ENCODE peak calls at places on chromosome 2, in four cellular contexts. U, N, K and E are unnamed samples.
A peak's percentile ranks its signal among the peaks of the same experiment; 100 is the strongest.

GRCh38 chr2:169393068-169393590 is 30.8 kb upstream of the LRP2 start:
- DNase-seq in U (no peak), N (peak; percentile 10), K (peak; percentile 86), E (no peak)

GRCh38 chr2:240394549-240394948 is 40.9 kb upstream of the GPC1 start:
- DNase-seq in U (no peak), N (no peak), K (no peak), E (no peak)

GRCh38 chr2:21650566-21650965 is 526.8 kb downstream of the TDRD15 start:
- DNase-seq in U (no peak), N (no peak), K (peak; percentile 3), E (no peak)

GRCh38 chr2:109609352-109610024 is 4.3 kb downstream of the SEPTIN10 start:
- DNase-seq in U (no peak), N (no peak), K (no peak), E (no peak)

GRCh38 chr2:165833156-165833555 is 39.1 kb upstream of the GALNT3 start:
- DNase-seq in U (no peak), N (no peak), K (no peak), E (no peak)

GRCh38 chr2:152573168-152573567 is 144.1 kb downstream of the PRPF40A start:
- DNase-seq in U (peak; percentile 31), N (no peak), K (no peak), E (peak; percentile 23)

GRCh38 chr2:16654775-16655456 is 10.7 kb downstream of the CYRIA start:
- DNase-seq in U (no peak), N (no peak), K (no peak), E (no peak)

GRCh38 chr2:219073413-219074129 is 12.8 kb upstream of the IHH start:
- DNase-seq in U (no peak), N (peak; percentile 36), K (peak; percentile 72), E (no peak)

GRCh38 chr2:173978447-173978846 is 13.3 kb upstream of the SP3 start:
- DNase-seq in U (no peak), N (no peak), K (no peak), E (no peak)

GRCh38 chr2:8388779-8389178 is 293.1 kb upstream of the ID2 start:
- DNase-seq in U (no peak), N (no peak), K (no peak), E (no peak)

GRCh38 chr2:149490296-149490695 is 97.3 kb downstream of the MMADHC start:
- DNase-seq in U (no peak), N (no peak), K (peak; percentile 2), E (peak; percentile 8)

GRCh38 chr2:12107849-12108420 is 361.5 kb downstream of the LPIN1 start:
- DNase-seq in U (no peak), N (no peak), K (no peak), E (no peak)

GRCh38 chr2:111900859-111901258 is 2.5 kb downstream of the MERTK start:
- DNase-seq in U (no peak), N (no peak), K (peak; percentile 54), E (no peak)

GRCh38 chr2:49954074-49954473 is 799.8 kb upstream of the FSHR start:
- DNase-seq in U (no peak), N (no peak), K (peak; percentile 12), E (no peak)

GRCh38 chr2:10417551-10418335 is 30.4 kb downstream of the ODC1 start:
- DNase-seq in U (no peak), N (no peak), K (no peak), E (no peak)

GRCh38 chr2:186691231-186691630 is 2.6 kb upstream of the FAM171B start:
- DNase-seq in U (no peak), N (no peak), K (no peak), E (no peak)

GRCh38 chr2:145095641-145096435 is 575.9 kb upstream of the ZEB2 start:
- DNase-seq in U (no peak), N (no peak), K (no peak), E (no peak)

GRCh38 chr2:26395394-26395793 is 6.3 kb upstream of the DRC1 start:
- DNase-seq in U (no peak), N (no peak), K (no peak), E (no peak)

GRCh38 chr2:177667626-177668025 is 275.1 kb downstream of the AGPS start:
- DNase-seq in U (no peak), N (no peak), K (peak; percentile 34), E (no peak)

GRCh38 chr2:24272161-24272802 is 88.1 kb downstream of the ITSN2 start:
- DNase-seq in U (no peak), N (no peak), K (no peak), E (no peak)

GRCh38 chr2:188196343-188197008 is 95.2 kb upstream of the GULP1 start:
- DNase-seq in U (no peak), N (no peak), K (no peak), E (no peak)

GRCh38 chr2:120236296-120236695 is 13.1 kb upstream of the TMEM185B start:
- DNase-seq in U (no peak), N (no peak), K (no peak), E (no peak)

GRCh38 chr2:239694487-239694886 is 293.7 kb upstream of the HDAC4 start:
- DNase-seq in U (no peak), N (no peak), K (no peak), E (no peak)

GRCh38 chr2:192190474-192190873 is 4.3 kb downstream of the TMEFF2 start:
- DNase-seq in U (no peak), N (no peak), K (peak; percentile 32), E (no peak)

GRCh38 chr2:218270721-218271486 is 585 bp downstream of the PNKD start:
- DNase-seq in U (no peak), N (no peak), K (peak; percentile 43), E (no peak)

GRCh38 chr2:113962692-113963480 is 73.0 kb downstream of the ACTR3 start:
- DNase-seq in U (no peak), N (no peak), K (no peak), E (no peak)

GRCh38 chr2:118987886-118988285 is 45.9 kb downstream of the MARCO start:
- DNase-seq in U (no peak), N (no peak), K (no peak), E (no peak)

GRCh38 chr2:196660264-196660663 is 20.7 kb downstream of the CCDC150 start:
- DNase-seq in U (no peak), N (no peak), K (no peak), E (no peak)